ENCODE peak calls at places on chromosomes 16 and 17, in five cellular contexts. One of them, this sample, is unnamed.

GRCh38 chr17:27381007-27381501 is 75.2 kb upstream of the KSR1 start:
- DNase-seq in activated B cell treated with CpG ODN at 0.5 μM for 24 hours: peak
- DNase-seq in A549: peak
- DNase-seq in foreskin fibroblast: no peak
- DNase-seq in dorsolateral prefrontal cortex: peak
- DNase-seq in this sample: peak

GRCh38 chr17:19975601-19976000 is 2.0 kb downstream of the AKAP10 start:
- DNase-seq in activated B cell treated with CpG ODN at 0.5 μM for 24 hours: no peak
- DNase-seq in A549: no peak
- DNase-seq in foreskin fibroblast: no peak
- DNase-seq in dorsolateral prefrontal cortex: no peak
- DNase-seq in this sample: no peak

GRCh38 chr17:78117027-78117981 is 11.3 kb downstream of the TMC6 start:
- DNase-seq in activated B cell treated with CpG ODN at 0.5 μM for 24 hours: no peak
- DNase-seq in A549: no peak
- DNase-seq in foreskin fibroblast: no peak
- DNase-seq in dorsolateral prefrontal cortex: no peak
- DNase-seq in this sample: peak

GRCh38 chr17:38333635-38334295 is 10.0 kb downstream of the GPR179 start:
- DNase-seq in activated B cell treated with CpG ODN at 0.5 μM for 24 hours: no peak
- DNase-seq in A549: peak
- DNase-seq in foreskin fibroblast: no peak
- DNase-seq in dorsolateral prefrontal cortex: no peak
- DNase-seq in this sample: peak

GRCh38 chr17:75565066-75565465 is 22.5 kb upstream of the MYO15B start:
- DNase-seq in activated B cell treated with CpG ODN at 0.5 μM for 24 hours: no peak
- DNase-seq in A549: peak
- DNase-seq in foreskin fibroblast: peak
- DNase-seq in dorsolateral prefrontal cortex: no peak
- DNase-seq in this sample: no peak

GRCh38 chr16:87033021-87033471 is 284.1 kb downstream of the C16orf95 start:
- DNase-seq in activated B cell treated with CpG ODN at 0.5 μM for 24 hours: no peak
- DNase-seq in A549: no peak
- DNase-seq in foreskin fibroblast: no peak
- DNase-seq in dorsolateral prefrontal cortex: no peak
- DNase-seq in this sample: no peak

GRCh38 chr16:21501869-21502667 is 97.3 kb upstream of the METTL9 start:
- DNase-seq in activated B cell treated with CpG ODN at 0.5 μM for 24 hours: peak
- DNase-seq in A549: peak
- DNase-seq in foreskin fibroblast: peak
- DNase-seq in dorsolateral prefrontal cortex: peak
- DNase-seq in this sample: peak

GRCh38 chr17:67993153-67993997 is 2.9 kb downstream of the C17orf58 start:
- DNase-seq in activated B cell treated with CpG ODN at 0.5 μM for 24 hours: peak
- DNase-seq in A549: peak
- DNase-seq in foreskin fibroblast: peak
- DNase-seq in dorsolateral prefrontal cortex: peak
- DNase-seq in this sample: peak

GRCh38 chr17:42809250-42809649 is 10.6 kb downstream of the CNTD1 start:
- DNase-seq in activated B cell treated with CpG ODN at 0.5 μM for 24 hours: no peak
- DNase-seq in A549: peak
- DNase-seq in foreskin fibroblast: peak
- DNase-seq in dorsolateral prefrontal cortex: peak
- DNase-seq in this sample: no peak

GRCh38 chr16:56862776-56863175 is 2.2 kb upstream of the SLC12A3 start:
- DNase-seq in activated B cell treated with CpG ODN at 0.5 μM for 24 hours: no peak
- DNase-seq in A549: no peak
- DNase-seq in foreskin fibroblast: no peak
- DNase-seq in dorsolateral prefrontal cortex: no peak
- DNase-seq in this sample: no peak

GRCh38 chr17:54937018-54937417 is 31.4 kb downstream of the COX11 start:
- DNase-seq in activated B cell treated with CpG ODN at 0.5 μM for 24 hours: no peak
- DNase-seq in A549: no peak
- DNase-seq in foreskin fibroblast: no peak
- DNase-seq in dorsolateral prefrontal cortex: no peak
- DNase-seq in this sample: no peak

GRCh38 chr17:63412234-63412633 is 33.9 kb downstream of the CYB561 start:
- DNase-seq in activated B cell treated with CpG ODN at 0.5 μM for 24 hours: no peak
- DNase-seq in A549: no peak
- DNase-seq in foreskin fibroblast: no peak
- DNase-seq in dorsolateral prefrontal cortex: no peak
- DNase-seq in this sample: no peak

GRCh38 chr16:29729116-29729521 is 16.7 kb downstream of the C16orf54 start:
- DNase-seq in activated B cell treated with CpG ODN at 0.5 μM for 24 hours: no peak
- DNase-seq in A549: peak
- DNase-seq in foreskin fibroblast: peak
- DNase-seq in dorsolateral prefrontal cortex: no peak
- DNase-seq in this sample: no peak

GRCh38 chr17:3771140-3771539 is 29.8 kb downstream of the ITGAE start:
- DNase-seq in activated B cell treated with CpG ODN at 0.5 μM for 24 hours: no peak
- DNase-seq in A549: no peak
- DNase-seq in foreskin fibroblast: no peak
- DNase-seq in dorsolateral prefrontal cortex: no peak
- DNase-seq in this sample: no peak

GRCh38 chr16:30011505-30012480 is 966 bp upstream of the DOC2A start:
- DNase-seq in activated B cell treated with CpG ODN at 0.5 μM for 24 hours: no peak
- DNase-seq in A549: no peak
- DNase-seq in foreskin fibroblast: no peak
- DNase-seq in dorsolateral prefrontal cortex: no peak
- DNase-seq in this sample: no peak

GRCh38 chr16:54936086-54936978 is 5.7 kb downstream of the IRX5 start:
- DNase-seq in activated B cell treated with CpG ODN at 0.5 μM for 24 hours: no peak
- DNase-seq in A549: no peak
- DNase-seq in foreskin fibroblast: peak
- DNase-seq in dorsolateral prefrontal cortex: no peak
- DNase-seq in this sample: peak

GRCh38 chr17:48835971-48836370 is 5.1 kb downstream of the CALCOCO2 start:
- DNase-seq in activated B cell treated with CpG ODN at 0.5 μM for 24 hours: no peak
- DNase-seq in A549: no peak
- DNase-seq in foreskin fibroblast: no peak
- DNase-seq in dorsolateral prefrontal cortex: no peak
- DNase-seq in this sample: no peak

GRCh38 chr17:66747561-66748275 is 87.2 kb upstream of the CACNG5 start:
- DNase-seq in activated B cell treated with CpG ODN at 0.5 μM for 24 hours: no peak
- DNase-seq in A549: no peak
- DNase-seq in foreskin fibroblast: peak
- DNase-seq in dorsolateral prefrontal cortex: no peak
- DNase-seq in this sample: no peak

GRCh38 chr17:10031606-10032005 is 126.5 kb upstream of the RCVRN start:
- DNase-seq in activated B cell treated with CpG ODN at 0.5 μM for 24 hours: no peak
- DNase-seq in A549: no peak
- DNase-seq in foreskin fibroblast: no peak
- DNase-seq in dorsolateral prefrontal cortex: peak
- DNase-seq in this sample: no peak

GRCh38 chr17:38353084-38353604 is 1.5 kb downstream of the SOCS7 start:
- DNase-seq in activated B cell treated with CpG ODN at 0.5 μM for 24 hours: no peak
- DNase-seq in A549: no peak
- DNase-seq in foreskin fibroblast: no peak
- DNase-seq in dorsolateral prefrontal cortex: no peak
- DNase-seq in this sample: no peak

GRCh38 chr17:52383493-52384100 is 225.1 kb upstream of the CA10 start:
- DNase-seq in activated B cell treated with CpG ODN at 0.5 μM for 24 hours: no peak
- DNase-seq in A549: peak
- DNase-seq in foreskin fibroblast: no peak
- DNase-seq in dorsolateral prefrontal cortex: peak
- DNase-seq in this sample: peak

GRCh38 chr17:78826836-78827509 is 13.6 kb downstream of the USP36 start:
- DNase-seq in activated B cell treated with CpG ODN at 0.5 μM for 24 hours: no peak
- DNase-seq in A549: no peak
- DNase-seq in foreskin fibroblast: no peak
- DNase-seq in dorsolateral prefrontal cortex: no peak
- DNase-seq in this sample: no peak

GRCh38 chr17:40705567-40705966 is 2.0 kb upstream of the KRT24 start:
- DNase-seq in activated B cell treated with CpG ODN at 0.5 μM for 24 hours: no peak
- DNase-seq in A549: no peak
- DNase-seq in foreskin fibroblast: no peak
- DNase-seq in dorsolateral prefrontal cortex: no peak
- DNase-seq in this sample: no peak
- TF ChIP-seq CTCF in activated B cell treated with CpG ODN at 0.5 μM for 24 hours: no peak
- TF ChIP-seq CTCF in A549: no peak
- TF ChIP-seq CTCF in foreskin fibroblast: no peak
- TF ChIP-seq CTCF in dorsolateral prefrontal cortex: no peak
- TF ChIP-seq CTCF in this sample: no peak

GRCh38 chr16:67931712-67932461 is at the start of gene CTRL:
- DNase-seq in activated B cell treated with CpG ODN at 0.5 μM for 24 hours: no peak
- DNase-seq in A549: no peak
- DNase-seq in foreskin fibroblast: no peak
- DNase-seq in dorsolateral prefrontal cortex: no peak
- DNase-seq in this sample: no peak
- TF ChIP-seq CTCF in activated B cell treated with CpG ODN at 0.5 μM for 24 hours: no peak
- TF ChIP-seq CTCF in A549: no peak
- TF ChIP-seq CTCF in foreskin fibroblast: no peak
- TF ChIP-seq CTCF in dorsolateral prefrontal cortex: no peak
- TF ChIP-seq CTCF in this sample: peak

GRCh38 chr16:715448-716249 is 731 bp downstream of the METRN start:
- DNase-seq in activated B cell treated with CpG ODN at 0.5 μM for 24 hours: peak
- DNase-seq in A549: no peak
- DNase-seq in foreskin fibroblast: no peak
- DNase-seq in dorsolateral prefrontal cortex: no peak
- DNase-seq in this sample: no peak

GRCh38 chr16:716250-716607 is 1.3 kb downstream of the METRN start:
- DNase-seq in activated B cell treated with CpG ODN at 0.5 μM for 24 hours: no peak
- DNase-seq in A549: no peak
- DNase-seq in foreskin fibroblast: peak
- DNase-seq in dorsolateral prefrontal cortex: peak
- DNase-seq in this sample: peak

GRCh38 chr16:716768-717325 is 1.9 kb downstream of the METRN start:
- DNase-seq in activated B cell treated with CpG ODN at 0.5 μM for 24 hours: no peak
- DNase-seq in A549: no peak
- DNase-seq in foreskin fibroblast: no peak
- DNase-seq in dorsolateral prefrontal cortex: no peak
- DNase-seq in this sample: no peak

GRCh38 chr16:714079-714478 is 839 bp upstream of the METRN start:
- DNase-seq in activated B cell treated with CpG ODN at 0.5 μM for 24 hours: no peak
- DNase-seq in A549: no peak
- DNase-seq in foreskin fibroblast: no peak
- DNase-seq in dorsolateral prefrontal cortex: no peak
- DNase-seq in this sample: no peak

DNA sequence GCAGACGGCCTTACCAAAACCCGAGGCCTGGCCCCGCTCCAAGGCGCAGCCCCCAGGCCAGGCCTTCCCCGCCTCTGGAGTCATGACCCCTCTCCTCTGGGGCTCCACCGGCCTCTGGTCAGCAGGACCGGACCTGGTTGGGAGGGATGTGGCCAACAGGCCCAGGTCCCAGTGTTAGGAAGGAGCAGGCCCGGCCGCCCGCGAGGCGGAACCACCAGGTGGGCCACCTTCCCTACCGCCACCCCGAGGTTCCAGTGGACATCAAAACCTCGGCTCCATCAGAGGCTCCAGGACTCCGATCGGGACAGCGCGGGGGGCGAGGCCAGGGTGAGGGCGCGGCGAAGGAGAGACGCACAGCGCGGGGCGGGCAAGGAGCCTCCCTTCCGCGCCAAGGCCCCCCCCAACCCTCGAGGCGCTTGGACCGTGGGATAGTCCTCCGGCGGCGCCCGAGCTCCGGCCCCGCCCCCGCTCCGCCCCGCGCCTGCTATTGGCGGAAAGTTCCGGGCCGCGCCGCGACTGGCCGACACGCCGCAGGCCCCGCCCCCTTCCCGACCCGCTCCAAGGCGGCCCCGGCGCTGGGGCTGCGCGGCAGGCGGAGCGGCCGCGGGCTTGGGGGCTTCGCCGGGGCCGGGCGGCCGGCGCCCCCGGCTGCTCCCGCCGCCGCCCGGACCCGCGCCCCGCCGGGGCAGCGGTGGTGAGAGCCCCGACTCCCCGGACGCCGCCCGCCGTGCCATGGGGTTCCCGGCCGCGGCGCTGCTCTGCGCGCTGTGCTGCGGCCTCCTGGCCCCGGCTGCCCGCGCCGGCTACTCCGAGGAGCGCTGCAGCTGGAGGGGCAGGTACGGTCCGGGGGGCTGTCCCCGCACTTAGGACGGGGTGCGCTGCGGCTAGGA is at the start of gene METRN:
- DNase-seq in activated B cell treated with CpG ODN at 0.5 μM for 24 hours: peak
- DNase-seq in A549: peak
- DNase-seq in foreskin fibroblast: peak
- DNase-seq in dorsolateral prefrontal cortex: peak
- DNase-seq in this sample: peak
- TF ChIP-seq CTCF in activated B cell treated with CpG ODN at 0.5 μM for 24 hours: no peak
- TF ChIP-seq CTCF in A549: no peak
- TF ChIP-seq CTCF in foreskin fibroblast: no peak
- TF ChIP-seq CTCF in dorsolateral prefrontal cortex: no peak
- TF ChIP-seq CTCF in this sample: no peak

GRCh38 chr17:7427549-7427948 is 1.1 kb upstream of the SPEM3 start:
- DNase-seq in activated B cell treated with CpG ODN at 0.5 μM for 24 hours: no peak
- DNase-seq in A549: no peak
- DNase-seq in foreskin fibroblast: no peak
- DNase-seq in dorsolateral prefrontal cortex: no peak
- DNase-seq in this sample: no peak

GRCh38 chr17:7426896-7427488 is 1.6 kb downstream of the SPEM2 start:
- DNase-seq in activated B cell treated with CpG ODN at 0.5 μM for 24 hours: no peak
- DNase-seq in A549: no peak
- DNase-seq in foreskin fibroblast: no peak
- DNase-seq in dorsolateral prefrontal cortex: no peak
- DNase-seq in this sample: no peak

GRCh38 chr17:7425316-7425715 is at the start of gene SPEM2:
- DNase-seq in activated B cell treated with CpG ODN at 0.5 μM for 24 hours: no peak
- DNase-seq in A549: no peak
- DNase-seq in foreskin fibroblast: no peak
- DNase-seq in dorsolateral prefrontal cortex: no peak
- DNase-seq in this sample: no peak

GRCh38 chr17:7426203-7426863 is 917 bp downstream of the SPEM2 start:
- DNase-seq in activated B cell treated with CpG ODN at 0.5 μM for 24 hours: no peak
- DNase-seq in A549: no peak
- DNase-seq in foreskin fibroblast: no peak
- DNase-seq in dorsolateral prefrontal cortex: no peak
- DNase-seq in this sample: no peak

DNA sequence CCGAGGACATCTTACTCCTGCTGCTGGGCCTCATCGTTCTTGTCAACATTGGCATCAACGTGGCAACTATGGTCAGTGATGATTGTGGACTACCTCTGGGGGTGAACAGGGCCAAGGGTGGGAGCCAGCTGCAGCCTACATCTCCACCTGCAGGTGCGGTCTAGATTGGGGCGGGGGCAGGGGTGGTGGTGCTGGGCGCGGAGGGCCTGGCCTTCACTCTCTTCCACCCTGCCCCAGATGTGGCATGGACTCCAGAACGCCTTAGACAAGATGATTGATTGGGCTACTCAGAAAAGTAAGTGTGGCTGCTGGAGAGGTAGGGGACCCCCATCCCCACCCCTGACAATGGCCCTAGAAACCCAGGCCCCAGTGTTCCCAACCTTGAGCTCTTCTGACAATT is 340 bp downstream of the SPEM2 start:
- DNase-seq in activated B cell treated with CpG ODN at 0.5 μM for 24 hours: no peak
- DNase-seq in A549: no peak
- DNase-seq in foreskin fibroblast: no peak
- DNase-seq in dorsolateral prefrontal cortex: no peak
- DNase-seq in this sample: no peak
- TF ChIP-seq CTCF in activated B cell treated with CpG ODN at 0.5 μM for 24 hours: no peak
- TF ChIP-seq CTCF in A549: no peak
- TF ChIP-seq CTCF in foreskin fibroblast: no peak
- TF ChIP-seq CTCF in dorsolateral prefrontal cortex: no peak
- TF ChIP-seq CTCF in this sample: no peak